ENCODE peak calls at places on chromosomes 7 and 10, in eight cellular contexts. R is GM12864, E is GM12865, Y is heart left ventricle, K is HepG2, P is cardiac muscle cell, Z is choroid plexus epithelial cell, N is astrocyte of the spinal cord. J is an unnamed sample.

GRCh38 chr7:76358053-76358477 is 726 bp downstream of the YWHAG start:
- DNase-seq in K (no peak), E (peak; percentile 57), R (no peak), Z (peak; percentile 49), N (peak; percentile 46), P (peak; percentile 25), Y (peak; percentile 84), J (peak; percentile 45)

GRCh38 chr7:76369011-76369410 is 10.2 kb upstream of the YWHAG start:
- DNase-seq in R (no peak), E (no peak), P (no peak), Z (no peak), Y (peak; percentile 28), N (no peak), K (no peak), J (no peak)

GRCh38 chr7:33500590-33500989 is 371.2 kb downstream of the BBS9 start:
- DNase-seq in K (no peak), P (peak; percentile 23), N (no peak), R (no peak), E (no peak), Y (no peak), Z (no peak), J (no peak)

GRCh38 chr10:132486539-132487121 is 51.0 kb upstream of the INPP5A start:
- DNase-seq in K (no peak), R (no peak), P (no peak), E (no peak), Z (no peak), Y (no peak), N (no peak), J (peak; percentile 30)

GRCh38 chr10:111085690-111086353 is 9.0 kb downstream of the ADRA2A start:
- DNase-seq in R (no peak), Y (no peak), K (no peak), Z (no peak), P (no peak), E (no peak), N (no peak), J (no peak)

GRCh38 chr7:50534690-50535290 is 30.4 kb downstream of the DDC start:
- DNase-seq in R (no peak), N (peak; percentile 98), Y (no peak), Z (peak; percentile 99), P (peak; percentile 98), E (no peak), K (peak; percentile 37), J (peak; percentile 43)

GRCh38 chr10:21146446-21146789 is 249.3 kb upstream of the NEBL start:
- DNase-seq in E (no peak), Y (no peak), R (no peak), N (no peak), K (no peak), P (no peak), Z (no peak), J (no peak)

GRCh38 chr7:101939136-101939695 is 121.8 kb downstream of the CUX1 start:
- DNase-seq in N (no peak), K (no peak), R (peak; percentile 38), E (peak; percentile 67), Y (no peak), Z (no peak), P (no peak), J (no peak)

GRCh38 chr7:79406371-79406770 is 47.1 kb downstream of the MAGI2 start:
- DNase-seq in E (no peak), N (no peak), Y (no peak), P (no peak), Z (peak; percentile 22), R (no peak), K (peak; percentile 3), J (no peak)

GRCh38 chr7:101978683-101979082 is 161.3 kb downstream of the CUX1 start:
- DNase-seq in K (no peak), R (no peak), N (no peak), E (no peak), Y (no peak), Z (no peak), P (no peak), J (no peak)

GRCh38 chr7:99693427-99694200 is 13.8 kb upstream of the CYP3A5 start:
- DNase-seq in P (no peak), N (no peak), K (peak; percentile 97), R (no peak), Y (no peak), Z (no peak), E (no peak), J (peak; percentile 80)

GRCh38 chr10:98262571-98262970 is 5.4 kb downstream of the LOXL4 start:
- DNase-seq in R (no peak), P (peak; percentile 55), Y (peak; percentile 87), N (no peak), K (no peak), Z (peak; percentile 63), E (peak; percentile 56), J (no peak)

GRCh38 chr7:76048668-76048988 is 722 bp downstream of the MDH2 start:
- DNase-seq in R (no peak), Y (no peak), Z (no peak), P (no peak), E (peak; percentile 62), N (no peak), K (no peak), J (no peak)

GRCh38 chr10:23694921-23695824 is 256.3 kb downstream of the OTUD1 start:
- DNase-seq in R (no peak), E (no peak), K (no peak), Y (no peak), P (no peak), N (no peak), Z (no peak), J (no peak)

GRCh38 chr10:23694446-23694920 is 255.6 kb downstream of the OTUD1 start:
- DNase-seq in Z (no peak), E (no peak), P (no peak), K (no peak), N (peak; percentile 1), R (no peak), Y (no peak), J (no peak)

GRCh38 chr10:23693895-23694294 is 255.0 kb downstream of the OTUD1 start:
- DNase-seq in Z (no peak), K (no peak), Y (no peak), E (no peak), R (no peak), P (no peak), N (no peak), J (no peak)

GRCh38 chr10:23695825-23696420 is 257.0 kb downstream of the OTUD1 start:
- DNase-seq in Y (no peak), K (no peak), E (no peak), P (no peak), N (no peak), R (no peak), Z (no peak), J (no peak)

GRCh38 chr10:23696476-23696875 is 257.6 kb downstream of the OTUD1 start:
- DNase-seq in N (no peak), E (no peak), K (no peak), Z (no peak), P (no peak), Y (no peak), R (no peak), J (no peak)
- H3K4me3 ChIP-seq in N (no peak overlapping the region), E (no peak overlapping the region), K (no peak overlapping the region), Z (no peak overlapping the region), P (no peak overlapping the region), Y (no peak overlapping the region), R (no peak overlapping the region), J (no peak overlapping the region)

GRCh38 chr10:987906-988666 is at the start of gene GTPBP4:
- DNase-seq in R (peak; percentile 94), Z (peak; percentile 98), E (peak; percentile 98), K (peak; percentile 94), N (peak; percentile 96), P (peak; percentile 98), Y (peak; percentile 99), J (peak; percentile 98)
- TF ChIP-seq CTCF in R (peak; percentile 4), Z (no peak), E (no peak), K (peak; percentile 97), N (no peak), P (no peak), Y (no peak), J (peak; percentile 69)

DNA sequence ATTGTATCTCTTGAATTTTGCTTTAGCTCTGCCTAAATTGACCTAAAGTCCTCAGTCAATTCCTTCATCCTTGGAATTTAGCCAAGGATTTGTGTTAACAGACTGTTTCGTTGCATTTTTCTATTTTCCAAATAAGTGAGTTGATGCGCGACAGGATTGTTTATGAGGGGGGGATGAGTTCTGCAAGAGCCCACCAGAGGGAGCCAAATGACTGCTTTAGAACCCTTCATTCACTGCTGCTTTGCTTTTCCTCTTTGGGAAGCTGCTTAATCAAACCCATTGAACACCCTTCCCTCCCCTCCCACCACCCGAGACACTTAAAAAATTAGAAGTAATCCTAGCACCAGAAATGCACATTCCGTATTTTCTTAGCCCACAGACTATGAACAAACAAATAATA is 33.7 kb upstream of the PTF1A start:
- DNase-seq in N (peak; percentile 55), Y (no peak), R (peak; percentile 36), E (peak; percentile 73), K (peak; percentile 55), P (peak; percentile 76), Z (peak; percentile 81), J (peak; percentile 61)
- H3K4me3 ChIP-seq in N (no peak overlapping the region), Y (no peak overlapping the region), R (no peak overlapping the region), E (no peak overlapping the region), K (no peak overlapping the region), P (no peak overlapping the region), Z (no peak overlapping the region), J (no peak overlapping the region)

GRCh38 chr7:68725843-68726242 is 872.4 kb upstream of the AUTS2 start:
- DNase-seq in P (no peak), N (no peak), K (no peak), R (no peak), Z (no peak), Y (no peak), E (no peak), J (no peak)
- TF ChIP-seq CTCF in P (no peak), N (no peak), K (no peak), R (no peak), Z (no peak), Y (no peak), E (no peak), J (no peak)

GRCh38 chr10:22317771-22318565 is 1.8 kb downstream of the COMMD3 start:
- DNase-seq in Z (no peak), Y (no peak), K (no peak), N (no peak), P (no peak), R (no peak), E (peak; percentile 54), J (no peak)

GRCh38 chr10:22317121-22317370 is 858 bp downstream of the COMMD3 start:
- DNase-seq in P (no peak), E (no peak), N (no peak), K (no peak), Z (no peak), Y (no peak), R (no peak), J (no peak)

GRCh38 chr10:22316286-22317120 is at the start of gene COMMD3:
- DNase-seq in Y (peak; percentile 93), R (no peak), N (peak; percentile 87), E (peak; percentile 90), Z (peak; percentile 90), P (peak; percentile 93), K (peak; percentile 58), J (peak; percentile 90)

GRCh38 chr10:22314852-22315251 is 1.3 kb upstream of the COMMD3 start:
- DNase-seq in P (peak; percentile 42), E (no peak), R (no peak), N (no peak), Z (no peak), K (no peak), Y (no peak), J (no peak)

GRCh38 chr10:22315455-22316285 is 518 bp upstream of the COMMD3 start:
- DNase-seq in Z (peak; percentile 15), E (no peak), K (no peak), P (no peak), N (no peak), R (no peak), Y (no peak), J (no peak)
- H3K4me3 ChIP-seq in Z (peak overlapping the region; percentile 83), E (peak overlapping the region; percentile 73), K (peak overlapping the region; percentile 78), P (peak overlapping the region; percentile 54), N (peak overlapping the region; percentile 75), R (peak overlapping the region; percentile 81), Y (peak overlapping the region; percentile 85), J (peak overlapping the region; percentile 77)